ENCODE peak calls at places on chromosome 5, in seven cellular contexts. I is GM12878, B is K562, K is GM12891, S is H1, A is HepG2, G is SK-N-SH. C is an unnamed sample.

GRCh38 chr5:170597109-170597741 is 93.4 kb downstream of the KCNIP1 start:
- DNase-seq in G (peak), K (no peak), A (no peak), S (no peak), I (no peak), B (no peak), C (no peak)

GRCh38 chr5:124921694-124922093 is 175.3 kb upstream of the ZNF608 start:
- DNase-seq in I (no peak), B (no peak), G (no peak), K (no peak), S (no peak), A (no peak), C (no peak)

GRCh38 chr5:24773241-24773640 is 128.5 kb upstream of the CDH10 start:
- DNase-seq in B (no peak), S (no peak), K (no peak), A (no peak), I (no peak), G (no peak), C (no peak)

GRCh38 chr5:149279651-149280050 is 8.0 kb downstream of the AFAP1L1 start:
- DNase-seq in B (no peak), G (no peak), A (no peak), I (no peak), K (no peak), S (no peak), C (no peak)

GRCh38 chr5:1325870-1326546 is 18.9 kb downstream of the CLPTM1L start:
- DNase-seq in A (no peak), S (no peak), K (no peak), G (no peak), B (no peak), I (no peak), C (peak)

GRCh38 chr5:89087128-89087527 is 204.1 kb upstream of the MEF2C start:
- DNase-seq in G (no peak), A (no peak), I (peak), B (no peak), S (no peak), K (no peak), C (no peak)

GRCh38 chr5:67354051-67354450 is 157.5 kb upstream of the CD180 start:
- DNase-seq in B (no peak), I (no peak), G (no peak), S (no peak), A (no peak), K (no peak), C (no peak)

GRCh38 chr5:168204165-168204564 is 87.3 kb upstream of the WWC1 start:
- DNase-seq in I (no peak), S (no peak), A (no peak), G (no peak), K (no peak), B (no peak), C (no peak)

GRCh38 chr5:101782352-101783087 is 513.6 kb downstream of the SLCO4C1 start:
- DNase-seq in S (no peak), K (no peak), G (no peak), B (no peak), I (no peak), A (no peak), C (no peak)

GRCh38 chr5:1657161-1657741 is 133.5 kb upstream of the LPCAT1 start:
- DNase-seq in G (peak), B (no peak), I (no peak), K (no peak), A (no peak), S (no peak), C (no peak)

GRCh38 chr5:90590170-90590569 is 31.6 kb downstream of the ADGRV1 start:
- DNase-seq in B (no peak), A (no peak), I (no peak), S (no peak), K (no peak), G (no peak), C (no peak)

GRCh38 chr5:166074839-166075481 is 2216.5 kb upstream of the WWC1 start:
- DNase-seq in I (no peak), S (peak), B (no peak), A (no peak), K (no peak), G (no peak), C (no peak)

GRCh38 chr5:55232985-55233928 is at the start of gene CCNO:
- DNase-seq in S (peak), G (peak), B (peak), I (no peak), A (peak), K (peak), C (no peak)

GRCh38 chr5:80757290-80757689 is 102.5 kb upstream of the DHFR start:
- DNase-seq in K (no peak), A (no peak), I (no peak), B (no peak), S (no peak), G (no peak), C (no peak)

GRCh38 chr5:62587737-62588136 is 9.1 kb downstream of the LRRC70 start:
- DNase-seq in A (peak), G (no peak), S (no peak), I (no peak), K (no peak), B (no peak), C (no peak)

GRCh38 chr5:80917596-80917995 is 42.6 kb upstream of the RASGRF2 start:
- DNase-seq in I (no peak), G (no peak), K (no peak), B (no peak), S (no peak), A (no peak), C (no peak)

GRCh38 chr5:37086466-37087178 is 162.6 kb downstream of the CPLANE1 start:
- DNase-seq in G (no peak), K (no peak), I (no peak), B (no peak), S (no peak), A (peak), C (no peak)

GRCh38 chr5:158880514-158881001 is 219.2 kb downstream of the EBF1 start:
- DNase-seq in K (no peak), G (no peak), S (no peak), A (no peak), I (no peak), B (no peak), C (no peak)

GRCh38 chr5:173618927-173619519 is 2.6 kb upstream of the BOD1 start:
- DNase-seq in A (peak), S (no peak), K (peak), I (peak), B (peak), G (peak), C (peak)

GRCh38 chr5:103139264-103139865 is 19.3 kb downstream of the PPIP5K2 start:
- DNase-seq in A (peak), I (peak), S (peak), B (peak), G (peak), K (peak), C (peak)

GRCh38 chr5:118249386-118249785 is 739.0 kb downstream of the DTWD2 start:
- DNase-seq in S (no peak), B (no peak), G (no peak), I (no peak), K (no peak), A (no peak), C (no peak)

GRCh38 chr5:61123145-61123544 is 39.1 kb downstream of the SMIM15 start:
- DNase-seq in K (no peak), S (no peak), G (no peak), I (no peak), B (no peak), A (peak), C (no peak)

GRCh38 chr5:1217596-1218206 is 7.5 kb upstream of the SLC6A18 start:
- DNase-seq in K (no peak), B (no peak), G (no peak), A (no peak), I (no peak), S (no peak), C (no peak)

GRCh38 chr5:135135530-135136201 is 101.6 kb upstream of the PITX1 start:
- DNase-seq in G (no peak), K (no peak), I (no peak), S (no peak), A (no peak), B (peak), C (no peak)

GRCh38 chr5:76532061-76532460 is 91.1 kb downstream of the F2RL2 start:
- DNase-seq in G (no peak), I (no peak), A (no peak), K (no peak), S (no peak), B (no peak), C (no peak)

GRCh38 chr5:4990017-4990416 is 150.1 kb upstream of the ADAMTS16 start:
- DNase-seq in K (no peak), B (no peak), S (no peak), G (no peak), A (no peak), I (no peak), C (no peak)

GRCh38 chr5:107809201-107810034 is 138.7 kb upstream of the EFNA5 start:
- DNase-seq in B (no peak), S (no peak), I (no peak), K (no peak), G (no peak), A (no peak), C (no peak)

GRCh38 chr5:63456279-63456678 is 506.0 kb downstream of the HTR1A start:
- DNase-seq in S (no peak), A (no peak), I (no peak), K (no peak), G (no peak), B (no peak), C (no peak)

GRCh38 chr5:139150359-139150999 is 47.7 kb downstream of the SIL1 start:
- DNase-seq in I (no peak), B (no peak), A (no peak), G (no peak), K (no peak), S (no peak), C (no peak)

GRCh38 chr5:170161069-170161468 is 55.4 kb downstream of the FOXI1 start:
- DNase-seq in G (no peak), S (no peak), K (no peak), B (no peak), A (no peak), I (no peak), C (no peak)

GRCh38 chr5:151239237-151239861 is 13.6 kb upstream of the GM2A start:
- DNase-seq in A (peak), I (no peak), B (peak), G (peak), S (peak), K (no peak), C (no peak)

GRCh38 chr5:61234019-61234418 is 71.8 kb upstream of the SMIM15 start:
- DNase-seq in A (no peak), I (no peak), B (no peak), S (no peak), G (no peak), K (no peak), C (no peak)

GRCh38 chr5:74251106-74252032 is 389.2 kb downstream of the ENC1 start:
- DNase-seq in S (no peak), A (peak), G (no peak), I (no peak), B (no peak), K (no peak), C (no peak)

GRCh38 chr5:51539232-51539631 is 156.0 kb downstream of the ISL1 start:
- DNase-seq in G (no peak), B (no peak), S (no peak), A (no peak), K (no peak), I (no peak), C (no peak)

GRCh38 chr5:139640432-139641115 is 7.6 kb upstream of the CXXC5 start:
- DNase-seq in K (no peak), I (no peak), B (no peak), S (peak), A (no peak), G (peak), C (no peak)

GRCh38 chr5:90438100-90438499 is 28.5 kb upstream of the CETN3 start:
- DNase-seq in G (no peak), K (no peak), S (no peak), I (no peak), A (peak), B (no peak), C (no peak)

GRCh38 chr5:143887302-143887638 is 75.3 kb downstream of the HMHB1 start:
- DNase-seq in G (peak), S (no peak), B (no peak), A (no peak), I (no peak), K (no peak), C (no peak)

GRCh38 chr5:98424681-98425454 is 348.6 kb upstream of the RGMB start:
- DNase-seq in B (no peak), I (no peak), S (no peak), K (no peak), G (no peak), A (no peak), C (no peak)
- TF ChIP-seq TAF1 in B (no peak), I (no peak), S (no peak), K (no peak), G (no peak), A (no peak), C (no peak)

GRCh38 chr5:172485511-172486202 is 31.3 kb upstream of the SH3PXD2B start:
- DNase-seq in I (no peak), K (no peak), B (no peak), G (no peak), A (no peak), S (no peak), C (no peak)
- TF ChIP-seq TAF1 in I (no peak), K (no peak), B (no peak), G (no peak), A (no peak), S (no peak), C (no peak)

GRCh38 chr5:9362600-9362999 is 183.3 kb downstream of the SEMA5A start:
- DNase-seq in S (no peak), I (no peak), B (no peak), K (no peak), G (no peak), A (no peak), C (no peak)
- TF ChIP-seq TAF1 in S (no peak), I (no peak), B (no peak), K (no peak), G (no peak), A (no peak), C (no peak)

GRCh38 chr5:134124289-134125194 is 10.1 kb downstream of the TCF7 start:
- DNase-seq in G (no peak), K (no peak), A (no peak), B (no peak), I (no peak), S (no peak), C (no peak)
- TF ChIP-seq TAF1 in G (no peak), K (no peak), A (no peak), B (no peak), I (no peak), S (no peak), C (no peak)

DNA sequence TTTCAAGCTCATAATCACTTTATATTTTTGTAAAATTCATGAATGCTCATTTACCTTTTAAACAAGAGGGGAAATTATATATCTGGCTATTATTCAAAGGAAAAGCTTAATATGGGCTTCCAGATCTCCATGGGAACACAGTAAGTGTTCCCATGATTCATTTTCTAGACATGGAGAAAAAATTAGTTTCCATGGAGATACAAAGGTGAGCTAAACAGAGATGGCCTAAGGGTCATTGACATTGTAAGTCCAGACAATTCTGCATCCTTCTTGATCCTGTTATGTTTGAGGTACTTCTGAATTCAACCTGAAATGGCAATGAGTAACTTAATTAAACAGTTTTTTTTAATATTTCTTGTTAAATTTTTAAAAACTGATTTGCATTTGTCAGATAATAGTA is 341.4 kb upstream of the PRR16 start:
- DNase-seq in S (no peak), B (no peak), G (no peak), I (no peak), K (no peak), A (no peak), C (no peak)
- TF ChIP-seq TAF1 in S (no peak), B (no peak), G (no peak), I (no peak), K (no peak), A (no peak), C (no peak)

GRCh38 chr5:95794070-95794516 is 28.4 kb downstream of the GLRX start:
- DNase-seq in S (no peak), B (no peak), I (no peak), K (no peak), A (no peak), G (no peak), C (no peak)
- TF ChIP-seq TAF1 in S (no peak), B (no peak), I (no peak), K (no peak), A (no peak), G (no peak), C (no peak)

GRCh38 chr5:131282235-131282634 is 18.4 kb downstream of the CDC42SE2 start:
- DNase-seq in A (no peak), K (no peak), B (no peak), G (no peak), I (no peak), S (no peak), C (no peak)
- TF ChIP-seq TAF1 in A (no peak), K (no peak), B (no peak), G (no peak), I (no peak), S (no peak), C (no peak)

C was measured in GM12892.